ENCODE peak calls at places on chromosomes 4 and X, in seven cellular contexts. F is coronary artery, C is kidney epithelial cell, A is esophagus squamous epithelium, Z is heart left ventricle, Q is fibroblast of pulmonary artery, K is lung. G is an unnamed sample.

GRCh38 chr4:177285953-177286352 is 23.7 kb upstream of the NEIL3 start:
- DNase-seq in A (no peak), Z (no peak), Q (no peak), F (no peak), K (no peak), C (no peak), G (no peak)

GRCh38 chr4:54625391-54625790 is 32.4 kb upstream of the KIT start:
- DNase-seq in F (no peak), Z (no peak), Q (peak), A (no peak), K (no peak), C (no peak), G (peak)

GRCh38 chr4:164536829-164537228 is 217.1 kb upstream of the SMIM31 start:
- DNase-seq in A (no peak), Q (peak), F (no peak), C (peak), K (no peak), Z (no peak), G (no peak)

GRCh38 chr4:110735691-110736090 is 112.8 kb upstream of the PITX2 start:
- DNase-seq in Q (peak), K (no peak), C (no peak), F (no peak), Z (no peak), A (no peak), G (no peak)

GRCh38 chr4:85722806-85723205 is 247.9 kb downstream of the ARHGAP24 start:
- DNase-seq in K (no peak), Z (no peak), F (no peak), A (no peak), C (no peak), Q (no peak), G (no peak)

GRCh38 chr4:189843392-189844009 is 97.2 kb upstream of the FRG1 start:
- DNase-seq in K (no peak), A (no peak), C (no peak), F (no peak), Z (no peak), Q (no peak), G (no peak)

GRCh38 chrX:54639018-54639345 is 109.0 kb downstream of the GNL3L start:
- DNase-seq in Z (no peak), F (no peak), C (no peak), A (no peak), K (no peak), Q (no peak), G (no peak)

GRCh38 chr4:5569451-5569850 is 138.9 kb downstream of the EVC2 start:
- DNase-seq in Z (no peak), Q (no peak), C (no peak), K (no peak), A (no peak), F (no peak), G (no peak)

GRCh38 chr4:176207839-176208238 is 12.5 kb upstream of the SPATA4 start:
- DNase-seq in K (no peak), F (no peak), C (no peak), Z (no peak), A (no peak), Q (no peak), G (no peak)

GRCh38 chr4:123777297-123777859 is 380.8 kb downstream of the SPRY1 start:
- DNase-seq in C (no peak), K (no peak), A (no peak), F (no peak), Q (peak), Z (peak), G (no peak)

GRCh38 chr4:1809754-1810502 is 16.8 kb downstream of the FGFR3 start:
- DNase-seq in C (no peak), Q (peak), Z (peak), A (no peak), K (peak), F (no peak), G (no peak)

GRCh38 chr4:158442736-158443135 is 78.9 kb upstream of the RXFP1 start:
- DNase-seq in K (no peak), Z (no peak), Q (no peak), C (no peak), F (no peak), A (no peak), G (no peak)

GRCh38 chr4:82586055-82586454 is 24.3 kb upstream of the TMEM150C start:
- DNase-seq in F (no peak), C (no peak), A (no peak), Z (no peak), Q (no peak), K (no peak), G (no peak)

GRCh38 chr4:78610546-78611214 is 59.1 kb downstream of the ANXA3 start:
- DNase-seq in K (no peak), Q (peak), F (no peak), A (no peak), C (no peak), Z (no peak), G (no peak)

GRCh38 chr4:108209489-108209888 is 40.8 kb upstream of the LEF1 start:
- DNase-seq in F (no peak), A (no peak), C (no peak), Q (no peak), K (no peak), Z (no peak), G (no peak)

GRCh38 chr4:111854494-111855087 is 290.7 kb upstream of the FAM241A start:
- DNase-seq in C (no peak), Q (peak), K (no peak), Z (no peak), F (no peak), A (no peak), G (no peak)

GRCh38 chr4:153222162-153222789 is 18.0 kb downstream of the TRIM2 start:
- DNase-seq in F (peak), Q (peak), K (no peak), C (no peak), A (no peak), Z (peak), G (peak)

GRCh38 chrX:119917877-119918276 is 22.2 kb downstream of the AKAP14 start:
- DNase-seq in Z (no peak), K (no peak), A (no peak), F (no peak), C (no peak), Q (no peak), G (no peak)

GRCh38 chrX:48617542-48618340 is 20.4 kb downstream of the WDR13 start:
- DNase-seq in F (no peak), K (no peak), A (no peak), Z (no peak), C (no peak), Q (peak), G (no peak)

GRCh38 chr4:6035786-6036185 is 17.6 kb upstream of the C4orf50 start:
- DNase-seq in K (no peak), C (no peak), F (no peak), Z (no peak), A (no peak), Q (no peak), G (no peak)

GRCh38 chr4:159484049-159484448 is 381.2 kb downstream of the RAPGEF2 start:
- DNase-seq in C (no peak), Q (no peak), Z (no peak), A (no peak), K (no peak), F (no peak), G (no peak)

GRCh38 chr4:71460368-71460767 is 121.5 kb downstream of the SLC4A4 start:
- DNase-seq in K (no peak), Q (no peak), Z (no peak), F (no peak), A (no peak), C (no peak), G (no peak)

GRCh38 chr4:155546451-155546850 is 120.2 kb upstream of the GUCY1A1 start:
- DNase-seq in C (no peak), K (no peak), F (no peak), A (no peak), Q (no peak), Z (no peak), G (no peak)

GRCh38 chrX:8783100-8784098 is 17.8 kb downstream of the FAM9A start:
- DNase-seq in A (no peak), F (no peak), K (peak), Z (no peak), Q (peak), C (no peak), G (no peak)

GRCh38 chr4:80036949-80037348 is 36.1 kb downstream of the ANTXR2 start:
- DNase-seq in C (no peak), F (no peak), Q (peak), K (no peak), Z (no peak), A (no peak), G (peak)

GRCh38 chr4:15031993-15032660 is 29.8 kb downstream of the CPEB2 start:
- DNase-seq in Z (no peak), C (no peak), K (no peak), A (no peak), Q (peak), F (no peak), G (no peak)

GRCh38 chr4:138875886-138876608 is 139.5 kb upstream of the NOCT start:
- DNase-seq in Z (no peak), A (no peak), C (peak), F (no peak), K (no peak), Q (peak), G (peak)

GRCh38 chr4:143514432-143514831 is 930 bp downstream of the SMARCA5 start:
- DNase-seq in Q (peak), A (no peak), C (no peak), K (peak), F (peak), Z (peak), G (no peak)

GRCh38 chrX:21946925-21947641 is 6.6 kb downstream of the SMS start:
- DNase-seq in Z (no peak), C (no peak), K (no peak), Q (peak), A (no peak), F (no peak), G (no peak)

GRCh38 chr4:48346594-48346993 is 5.3 kb downstream of the SLAIN2 start:
- DNase-seq in A (no peak), F (no peak), Q (no peak), C (no peak), Z (no peak), K (no peak), G (no peak)

GRCh38 chr4:169142906-169143305 is 127.8 kb downstream of the SH3RF1 start:
- DNase-seq in K (no peak), A (no peak), Q (no peak), F (no peak), C (no peak), Z (no peak), G (no peak)

GRCh38 chr4:21710212-21710843 is 238.2 kb downstream of the KCNIP4 start:
- DNase-seq in F (no peak), Z (no peak), Q (no peak), A (no peak), C (no peak), K (no peak), G (no peak)

GRCh38 chr4:128393111-128393704 is 105.6 kb upstream of the PGRMC2 start:
- DNase-seq in K (no peak), C (no peak), Q (peak), A (no peak), F (no peak), Z (peak), G (no peak)

GRCh38 chrX:1531106-1531890 is 5.7 kb downstream of the P2RY8 start:
- DNase-seq in C (no peak), F (no peak), Q (no peak), K (no peak), A (no peak), Z (no peak), G (no peak)

GRCh38 chr4:146638801-146639351 is at the start of gene POU4F2:
- DNase-seq in K (no peak), A (no peak), Z (no peak), F (no peak), C (no peak), Q (peak), G (no peak)

GRCh38 chrX:45309096-45309495 is 108.4 kb upstream of the DIPK2B start:
- DNase-seq in C (no peak), F (no peak), K (no peak), A (no peak), Z (no peak), Q (no peak), G (no peak)

GRCh38 chr4:145939241-145939640 is 618 bp upstream of the ZNF827 start:
- DNase-seq in C (no peak), A (no peak), F (no peak), Q (no peak), K (no peak), Z (no peak), G (no peak)

GRCh38 chrX:675279-675886 is 44.8 kb downstream of the SHOX start:
- DNase-seq in A (no peak), K (no peak), Z (no peak), Q (no peak), C (no peak), F (no peak), G (no peak)

GRCh38 chr4:24850669-24851068 is 55.3 kb downstream of the SOD3 start:
- DNase-seq in F (no peak), Q (peak), A (no peak), K (no peak), Z (no peak), C (peak), G (peak)

GRCh38 chr4:94909645-94910044 is 151.9 kb downstream of the BMPR1B start:
- DNase-seq in Z (no peak), C (peak), A (no peak), K (no peak), F (no peak), Q (no peak), G (no peak)

DNA sequence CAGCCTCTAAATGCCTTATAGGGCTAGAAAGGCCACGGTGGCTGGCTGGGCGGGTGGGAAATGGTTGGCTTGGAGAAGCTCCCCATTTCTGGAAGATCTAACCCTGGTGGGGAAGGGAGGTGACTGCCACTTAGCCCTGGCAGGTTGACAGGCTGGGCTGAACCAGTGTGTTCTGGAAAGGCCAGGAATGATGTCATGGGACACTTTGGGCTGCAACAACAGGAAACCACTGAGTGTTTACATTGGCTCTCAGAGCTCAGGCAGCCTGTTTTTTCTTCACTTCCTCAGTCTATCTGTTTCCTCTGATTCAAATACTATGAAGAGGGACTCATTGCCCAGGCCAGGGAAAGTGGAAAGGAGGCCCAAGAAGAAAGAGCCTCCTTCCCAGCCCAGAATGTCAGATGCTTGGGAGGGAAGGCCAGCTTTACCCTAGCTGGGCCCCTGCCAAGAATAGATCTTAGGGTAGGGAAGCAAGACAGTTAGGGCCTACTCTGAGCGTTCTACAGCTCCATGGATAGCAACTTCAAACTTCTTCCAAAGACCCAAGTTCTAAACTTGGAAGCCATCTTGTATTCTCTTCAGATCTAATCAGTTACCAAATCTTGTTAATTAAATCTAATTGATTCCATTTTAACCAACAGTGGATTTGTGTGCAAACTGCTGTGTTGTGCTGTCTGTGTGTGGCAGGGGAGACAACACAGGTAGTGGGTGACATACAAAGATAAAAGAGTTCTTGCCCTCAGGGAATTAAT is 65.7 kb upstream of the MSN start:
- DNase-seq in F (peak), Z (peak), K (peak), A (peak), Q (peak), C (no peak), G (no peak)
- TF ChIP-seq CTCF in F (no peak), Z (no peak), K (no peak), A (peak), Q (no peak), C (no peak), G (no peak)

DNA sequence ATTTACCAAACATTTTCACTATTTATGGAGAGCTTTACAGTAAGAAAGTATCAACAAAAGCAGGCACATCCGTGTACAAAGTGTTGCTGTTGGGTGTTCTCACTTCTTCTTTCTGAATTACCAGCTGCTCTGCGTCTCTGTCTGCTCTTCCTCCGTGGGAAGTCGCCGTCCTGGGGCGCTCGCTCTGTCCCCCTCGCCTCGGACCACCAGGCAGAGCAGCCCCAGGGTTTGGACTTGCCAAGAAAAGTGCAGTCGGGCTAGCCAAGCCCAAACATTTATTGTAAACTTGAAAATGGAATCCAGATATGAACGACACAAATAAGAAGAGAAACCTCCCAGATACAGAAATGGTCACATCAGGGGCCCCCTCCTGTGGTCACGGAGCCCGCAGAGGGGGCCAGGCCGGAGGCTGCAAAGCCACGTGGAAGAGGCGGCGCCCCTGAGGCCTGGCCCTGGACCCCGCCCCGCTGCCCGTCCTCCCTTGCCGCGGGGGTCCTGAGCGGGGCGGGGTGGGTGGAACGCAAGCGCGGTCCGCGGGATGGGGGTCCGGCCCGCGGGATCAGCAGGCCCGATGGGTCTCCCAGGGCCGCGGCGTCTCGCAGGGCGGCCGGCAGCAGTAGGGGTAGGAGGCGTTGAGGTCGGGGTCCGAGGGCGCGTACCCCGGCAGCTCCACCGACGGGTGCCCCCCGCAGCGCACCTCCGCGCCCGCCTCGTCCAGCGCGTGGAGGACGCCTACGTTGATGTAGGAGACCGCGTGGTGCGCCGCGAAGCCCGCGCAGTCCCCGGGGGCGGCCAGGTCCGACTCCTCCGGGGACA is 1.5 kb downstream of the TMEM271 start:
- DNase-seq in A (no peak), C (no peak), Z (no peak), F (no peak), Q (no peak), K (no peak), G (no peak)
- H3K4me3 ChIP-seq in A (no peak), C (no peak), Z (no peak), F (peak), Q (no peak), K (no peak), G (no peak)

GRCh38 chr4:74874785-74875367 is 58.0 kb upstream of the PARM1 start:
- DNase-seq in Z (no peak), C (peak), A (no peak), F (no peak), K (peak), Q (peak), G (peak)
- TF ChIP-seq CTCF in Z (peak), C (peak), A (peak), F (peak), K (peak), Q (peak), G (peak)

DNA sequence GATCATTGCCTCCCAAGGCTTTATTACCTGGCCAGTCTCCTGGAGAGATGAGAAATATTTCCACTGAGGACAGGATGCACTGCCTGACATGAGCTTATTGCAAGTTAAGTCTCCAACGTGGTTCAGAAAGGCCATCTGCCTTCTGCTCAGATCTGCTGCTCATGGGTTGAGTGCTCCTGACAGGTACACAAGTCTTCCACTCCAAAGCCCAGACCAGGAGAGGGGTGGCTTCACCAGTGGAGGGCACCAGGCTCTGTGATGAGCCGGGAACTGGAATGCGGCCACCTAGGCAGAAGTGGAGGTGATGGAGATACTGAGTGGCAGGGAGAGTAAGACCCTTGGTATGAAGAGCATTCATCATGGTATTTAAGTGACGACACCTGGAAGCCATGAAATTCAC is 79.5 kb upstream of the IRF2 start:
- DNase-seq in Z (no peak), Q (no peak), F (no peak), C (no peak), K (no peak), A (no peak), G (no peak)
- H3K4me3 ChIP-seq in Z (no peak), Q (no peak), F (no peak), C (no peak), K (no peak), A (no peak), G (no peak)

GRCh38 chr4:33625762-33626161 is 2618.6 kb downstream of the ARAP2 start:
- DNase-seq in K (no peak), F (no peak), Z (no peak), Q (peak), A (no peak), C (no peak), G (no peak)
- TF ChIP-seq CTCF in K (no peak), F (no peak), Z (no peak), Q (peak), A (no peak), C (peak), G (no peak)

GRCh38 chrX:53071604-53072417 is 10.4 kb upstream of the TSPYL2 start:
- DNase-seq in Q (peak), C (no peak), F (peak), Z (peak), A (peak), K (peak), G (no peak)
- H3K4me3 ChIP-seq in Q (peak), C (peak), F (peak), Z (no peak), A (peak), K (no peak), G (no peak)

DNA sequence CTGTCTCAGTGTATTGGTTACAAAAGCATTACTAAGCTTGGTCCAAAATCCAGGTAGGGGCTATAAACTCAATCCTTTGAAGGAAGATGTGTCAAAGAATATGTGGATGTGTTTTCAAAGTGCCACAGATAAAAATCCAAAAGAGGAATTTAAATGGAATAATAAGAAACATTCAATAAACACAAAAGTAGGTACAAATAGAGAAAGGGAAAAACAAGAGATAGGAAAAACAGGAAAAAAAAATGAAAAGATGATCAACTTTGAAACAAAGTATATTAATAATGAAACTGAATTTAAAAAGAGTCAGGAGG is 64.0 kb downstream of the PPP4R3C start:
- DNase-seq in C (no peak), K (no peak), A (no peak), Q (no peak), F (no peak), Z (no peak), G (no peak)
- TF ChIP-seq CTCF in C (no peak), K (no peak), A (no peak), Q (no peak), F (no peak), Z (no peak), G (no peak)

DNA sequence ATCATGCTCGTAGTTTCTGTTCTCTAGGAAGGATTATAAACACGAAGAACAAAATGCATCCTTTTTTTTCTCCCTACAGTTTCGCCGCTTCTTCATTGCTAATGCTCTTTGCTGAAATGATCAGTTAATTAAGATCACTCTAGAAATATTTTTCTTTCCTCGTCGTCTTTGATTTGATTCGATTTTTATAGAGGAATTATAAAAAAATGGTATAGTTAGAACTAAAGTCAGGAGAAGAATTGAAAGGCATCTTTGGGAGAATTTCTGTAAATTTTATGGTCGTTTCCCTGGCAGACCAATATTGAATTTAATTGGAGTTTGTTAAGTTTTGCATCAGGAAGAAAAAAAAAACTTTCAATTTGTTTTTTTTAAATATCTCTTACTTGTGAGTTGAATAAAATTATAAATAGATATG is 1.1 kb upstream of the NKX3-2 start:
- DNase-seq in K (no peak), F (no peak), A (no peak), Q (no peak), C (no peak), Z (no peak), G (no peak)
- H3K4me3 ChIP-seq in K (no peak), F (peak), A (no peak), Q (peak), C (no peak), Z (peak), G (peak)

GRCh38 chrX:68665502-68665901 is 18.0 kb downstream of the STARD8 start:
- DNase-seq in F (no peak), K (no peak), Z (peak), C (no peak), Q (no peak), A (no peak), G (no peak)
- TF ChIP-seq CTCF in F (no peak), K (no peak), Z (no peak), C (no peak), Q (peak), A (no peak), G (peak)